ENCODE peak calls at places on chromosomes 13 and 19, in seven cellular contexts. One of them, this sample, is unnamed.

GRCh38 chr13:107962209-107962608 is 253.1 kb downstream of the LIG4 start:
- DNase-seq in A549: no peak
- DNase-seq in hepatocyte: no peak
- DNase-seq in Peyer's patch: no peak
- DNase-seq in psoas muscle: no peak
- DNase-seq in HL-60: no peak
- DNase-seq in astrocyte: no peak
- DNase-seq in this sample: no peak

GRCh38 chr19:56076413-56076998 is 44.6 kb downstream of the ZNF787 start:
- DNase-seq in A549: peak
- DNase-seq in HL-60: no peak
- DNase-seq in Peyer's patch: peak
- DNase-seq in hepatocyte: peak
- DNase-seq in astrocyte: no peak
- DNase-seq in psoas muscle: no peak
- DNase-seq in this sample: peak

GRCh38 chr19:492091-492531 is 4.2 kb upstream of the MADCAM1 start:
- DNase-seq in psoas muscle: peak
- DNase-seq in A549: no peak
- DNase-seq in Peyer's patch: no peak
- DNase-seq in hepatocyte: peak
- DNase-seq in astrocyte: no peak
- DNase-seq in HL-60: no peak
- DNase-seq in this sample: no peak

GRCh38 chr19:45297674-45298073 is 25.0 kb downstream of the CKM start:
- DNase-seq in hepatocyte: no peak
- DNase-seq in HL-60: no peak
- DNase-seq in Peyer's patch: no peak
- DNase-seq in astrocyte: no peak
- DNase-seq in psoas muscle: no peak
- DNase-seq in A549: no peak
- DNase-seq in this sample: no peak

GRCh38 chr13:108877300-108877699 is 247.9 kb downstream of the MYO16 start:
- DNase-seq in Peyer's patch: no peak
- DNase-seq in astrocyte: peak
- DNase-seq in psoas muscle: no peak
- DNase-seq in hepatocyte: no peak
- DNase-seq in A549: no peak
- DNase-seq in HL-60: no peak
- DNase-seq in this sample: peak

GRCh38 chr19:42850981-42851717 is 28.4 kb downstream of the PSG1 start:
- DNase-seq in psoas muscle: peak
- DNase-seq in astrocyte: peak
- DNase-seq in A549: peak
- DNase-seq in Peyer's patch: peak
- DNase-seq in hepatocyte: no peak
- DNase-seq in HL-60: no peak
- DNase-seq in this sample: peak

GRCh38 chr19:13014101-13014920 is 19.0 kb downstream of the NFIX start:
- DNase-seq in HL-60: no peak
- DNase-seq in A549: no peak
- DNase-seq in psoas muscle: peak
- DNase-seq in astrocyte: no peak
- DNase-seq in hepatocyte: no peak
- DNase-seq in Peyer's patch: no peak
- DNase-seq in this sample: peak

GRCh38 chr19:29454109-29454508 is 71.7 kb upstream of the VSTM2B start:
- DNase-seq in psoas muscle: no peak
- DNase-seq in astrocyte: no peak
- DNase-seq in A549: no peak
- DNase-seq in hepatocyte: no peak
- DNase-seq in HL-60: no peak
- DNase-seq in Peyer's patch: no peak
- DNase-seq in this sample: no peak

GRCh38 chr13:30338952-30339351 is 31.6 kb upstream of the KATNAL1 start:
- DNase-seq in A549: no peak
- DNase-seq in astrocyte: no peak
- DNase-seq in HL-60: no peak
- DNase-seq in hepatocyte: no peak
- DNase-seq in psoas muscle: no peak
- DNase-seq in Peyer's patch: no peak
- DNase-seq in this sample: no peak

GRCh38 chr13:30774214-30774730 is 38.9 kb downstream of the ALOX5AP start:
- DNase-seq in hepatocyte: no peak
- DNase-seq in astrocyte: no peak
- DNase-seq in A549: no peak
- DNase-seq in Peyer's patch: no peak
- DNase-seq in psoas muscle: no peak
- DNase-seq in HL-60: no peak
- DNase-seq in this sample: no peak

GRCh38 chr19:29378126-29378525 is 147.7 kb upstream of the VSTM2B start:
- DNase-seq in astrocyte: no peak
- DNase-seq in HL-60: no peak
- DNase-seq in hepatocyte: no peak
- DNase-seq in A549: no peak
- DNase-seq in Peyer's patch: no peak
- DNase-seq in psoas muscle: no peak
- DNase-seq in this sample: no peak

GRCh38 chr19:8571006-8571411 is 6.2 kb downstream of the MYO1F start:
- DNase-seq in psoas muscle: no peak
- DNase-seq in astrocyte: peak
- DNase-seq in hepatocyte: no peak
- DNase-seq in Peyer's patch: peak
- DNase-seq in A549: peak
- DNase-seq in HL-60: peak
- DNase-seq in this sample: peak

GRCh38 chr19:23222998-23223652 is 27.1 kb downstream of the ZNF724 start:
- DNase-seq in psoas muscle: no peak
- DNase-seq in Peyer's patch: no peak
- DNase-seq in A549: no peak
- DNase-seq in hepatocyte: no peak
- DNase-seq in HL-60: no peak
- DNase-seq in astrocyte: no peak
- DNase-seq in this sample: no peak

GRCh38 chr13:42270857-42271215 is 1.1 kb upstream of the AKAP11 start:
- DNase-seq in Peyer's patch: no peak
- DNase-seq in hepatocyte: no peak
- DNase-seq in psoas muscle: no peak
- DNase-seq in astrocyte: no peak
- DNase-seq in A549: no peak
- DNase-seq in HL-60: no peak
- DNase-seq in this sample: no peak

DNA sequence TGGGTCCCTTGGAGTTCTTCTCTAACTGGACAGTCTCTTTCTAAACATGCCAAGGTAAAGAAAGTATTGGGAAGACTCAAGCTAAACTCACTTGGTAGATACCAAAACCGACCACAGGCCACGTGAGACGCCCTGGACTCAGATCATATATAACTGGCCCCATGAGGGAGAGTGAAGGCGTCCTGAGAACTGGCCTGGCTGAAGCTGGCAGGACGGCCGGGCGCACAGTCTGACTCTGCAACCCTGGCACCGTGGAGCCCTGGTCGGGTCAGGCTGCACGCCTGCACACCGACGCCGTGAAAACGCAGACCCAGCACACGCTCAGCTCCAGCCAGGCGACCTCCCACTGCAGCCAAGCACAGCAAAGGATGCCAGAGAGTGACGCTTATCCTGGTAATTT is 122.5 kb upstream of the SPACA7 start:
- DNase-seq in A549: no peak
- DNase-seq in Peyer's patch: peak
- DNase-seq in HL-60: no peak
- DNase-seq in astrocyte: no peak
- DNase-seq in hepatocyte: no peak
- DNase-seq in psoas muscle: no peak
- DNase-seq in this sample: no peak
- H3K27ac ChIP-seq in A549: no peak
- H3K27ac ChIP-seq in Peyer's patch: no peak
- H3K27ac ChIP-seq in HL-60: no peak
- H3K27ac ChIP-seq in astrocyte: no peak
- H3K27ac ChIP-seq in hepatocyte: no peak
- H3K27ac ChIP-seq in psoas muscle: no peak
- H3K27ac ChIP-seq in this sample: no peak

DNA sequence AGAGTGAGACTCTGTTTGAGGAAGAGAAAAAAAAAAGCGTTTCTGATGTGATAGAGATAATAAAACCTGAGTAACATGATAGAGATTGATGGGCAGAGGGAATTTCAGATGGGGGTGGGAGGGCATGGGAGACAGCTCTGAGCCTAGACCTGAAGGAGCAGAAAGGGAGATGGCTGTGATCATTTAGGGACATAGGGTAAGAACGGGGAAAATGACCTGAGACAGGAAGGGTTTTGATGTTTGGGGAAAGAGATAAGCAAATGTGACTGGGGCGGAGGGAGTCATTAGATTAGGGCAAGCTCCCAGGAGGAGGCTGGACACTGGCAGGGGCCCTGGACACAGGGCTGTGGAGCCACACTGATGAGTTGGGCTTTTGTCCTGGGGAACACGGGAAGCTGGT is 6.1 kb downstream of the ZNF320 start:
- DNase-seq in Peyer's patch: no peak
- DNase-seq in psoas muscle: no peak
- DNase-seq in A549: no peak
- DNase-seq in hepatocyte: no peak
- DNase-seq in HL-60: no peak
- DNase-seq in astrocyte: no peak
- DNase-seq in this sample: no peak
- H3K27ac ChIP-seq in Peyer's patch: no peak
- H3K27ac ChIP-seq in psoas muscle: no peak
- H3K27ac ChIP-seq in A549: no peak
- H3K27ac ChIP-seq in hepatocyte: no peak
- H3K27ac ChIP-seq in HL-60: no peak
- H3K27ac ChIP-seq in astrocyte: no peak
- H3K27ac ChIP-seq in this sample: no peak

GRCh38 chr13:97967948-97968347 is 14.5 kb downstream of the IPO5 start:
- DNase-seq in hepatocyte: no peak
- DNase-seq in A549: no peak
- DNase-seq in psoas muscle: no peak
- DNase-seq in Peyer's patch: no peak
- DNase-seq in HL-60: no peak
- DNase-seq in astrocyte: peak
- DNase-seq in this sample: peak

GRCh38 chr13:97967226-97967625 is 13.8 kb downstream of the IPO5 start:
- DNase-seq in astrocyte: no peak
- DNase-seq in hepatocyte: no peak
- DNase-seq in HL-60: no peak
- DNase-seq in Peyer's patch: no peak
- DNase-seq in psoas muscle: no peak
- DNase-seq in A549: no peak
- DNase-seq in this sample: no peak

DNA sequence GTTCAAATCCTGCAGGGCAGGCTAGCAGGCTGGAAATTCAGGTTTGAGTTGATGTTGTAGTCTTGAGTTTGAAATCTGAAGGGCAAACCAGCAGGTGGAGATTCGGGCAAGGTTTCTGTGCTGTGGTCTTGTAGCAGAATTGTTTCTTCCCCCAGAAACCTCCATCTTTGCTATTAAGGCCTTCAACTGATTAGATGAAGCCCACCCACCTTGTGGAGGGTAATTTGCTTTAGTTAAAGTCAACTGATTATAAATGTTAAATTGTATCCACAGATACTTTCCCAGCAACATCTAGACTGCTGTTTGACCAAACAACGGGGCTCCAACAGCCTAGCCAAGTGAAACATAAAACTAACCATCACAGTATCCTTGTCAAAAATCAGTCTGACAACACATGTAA is 9.4 kb downstream of the IPO5 start:
- DNase-seq in HL-60: no peak
- DNase-seq in hepatocyte: no peak
- DNase-seq in astrocyte: no peak
- DNase-seq in Peyer's patch: no peak
- DNase-seq in psoas muscle: no peak
- DNase-seq in A549: no peak
- DNase-seq in this sample: no peak
- H3K27ac ChIP-seq in HL-60: no peak
- H3K27ac ChIP-seq in hepatocyte: no peak
- H3K27ac ChIP-seq in astrocyte: no peak
- H3K27ac ChIP-seq in Peyer's patch: no peak
- H3K27ac ChIP-seq in psoas muscle: no peak
- H3K27ac ChIP-seq in A549: no peak
- H3K27ac ChIP-seq in this sample: no peak

GRCh38 chr13:98450495-98451167 is 126.3 kb downstream of the STK24 start:
- DNase-seq in hepatocyte: no peak
- DNase-seq in HL-60: no peak
- DNase-seq in astrocyte: peak
- DNase-seq in Peyer's patch: no peak
- DNase-seq in psoas muscle: peak
- DNase-seq in A549: no peak
- DNase-seq in this sample: peak

GRCh38 chr13:98448642-98448928 is 128.3 kb downstream of the STK24 start:
- DNase-seq in hepatocyte: no peak
- DNase-seq in A549: no peak
- DNase-seq in psoas muscle: no peak
- DNase-seq in HL-60: no peak
- DNase-seq in Peyer's patch: no peak
- DNase-seq in astrocyte: no peak
- DNase-seq in this sample: no peak

GRCh38 chr13:98450012-98450411 is 126.9 kb downstream of the STK24 start:
- DNase-seq in hepatocyte: no peak
- DNase-seq in Peyer's patch: no peak
- DNase-seq in A549: no peak
- DNase-seq in psoas muscle: no peak
- DNase-seq in astrocyte: no peak
- DNase-seq in HL-60: no peak
- DNase-seq in this sample: no peak

GRCh38 chr13:98447881-98448641 is 128.8 kb downstream of the STK24 start:
- DNase-seq in HL-60: no peak
- DNase-seq in astrocyte: peak
- DNase-seq in Peyer's patch: no peak
- DNase-seq in psoas muscle: peak
- DNase-seq in A549: peak
- DNase-seq in hepatocyte: peak
- DNase-seq in this sample: peak

GRCh38 chr13:98449273-98449672 is 127.6 kb downstream of the STK24 start:
- DNase-seq in A549: no peak
- DNase-seq in hepatocyte: no peak
- DNase-seq in psoas muscle: no peak
- DNase-seq in astrocyte: no peak
- DNase-seq in HL-60: no peak
- DNase-seq in Peyer's patch: no peak
- DNase-seq in this sample: no peak
- H3K27ac ChIP-seq in A549: no peak
- H3K27ac ChIP-seq in hepatocyte: peak
- H3K27ac ChIP-seq in psoas muscle: no peak
- H3K27ac ChIP-seq in astrocyte: no peak
- H3K27ac ChIP-seq in HL-60: no peak
- H3K27ac ChIP-seq in Peyer's patch: no peak
- H3K27ac ChIP-seq in this sample: no peak

DNA sequence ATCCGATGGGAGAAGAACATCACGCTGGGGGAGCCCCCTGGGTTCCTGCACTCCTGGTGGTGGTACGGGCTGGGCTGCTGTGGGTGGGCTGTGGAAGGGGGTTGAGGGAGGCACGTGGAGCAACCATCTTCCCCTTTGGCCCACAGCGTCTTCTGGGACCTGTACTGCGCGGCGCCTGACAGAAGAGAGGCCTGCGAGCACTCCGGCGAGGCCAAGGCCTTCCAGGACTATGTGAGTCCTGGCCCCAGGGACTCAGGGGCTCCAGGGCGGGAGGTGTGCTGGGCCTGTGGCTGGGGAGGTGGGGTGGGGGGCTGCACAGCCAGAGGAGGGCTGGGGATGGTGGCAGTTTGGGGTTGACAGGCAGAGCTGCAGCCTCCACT is 8.5 kb downstream of the SSBP4 start:
- DNase-seq in hepatocyte: no peak
- DNase-seq in A549: no peak
- DNase-seq in Peyer's patch: no peak
- DNase-seq in psoas muscle: no peak
- DNase-seq in astrocyte: no peak
- DNase-seq in HL-60: no peak
- DNase-seq in this sample: no peak
- H3K27ac ChIP-seq in hepatocyte: no peak
- H3K27ac ChIP-seq in A549: peak
- H3K27ac ChIP-seq in Peyer's patch: peak
- H3K27ac ChIP-seq in psoas muscle: no peak
- H3K27ac ChIP-seq in astrocyte: no peak
- H3K27ac ChIP-seq in HL-60: no peak
- H3K27ac ChIP-seq in this sample: no peak